ENCODE peak calls at places on chromosomes 11 and 22, in eight cellular contexts. X, K, G, C, P, O, J and I are unnamed samples.

GRCh38 chr11:128304666-128305485 is 282.5 kb downstream of the ETS1 start:
- DNase-seq in X (no peak), K (no peak), G (no peak), C (no peak), P (no peak), O (no peak), J (no peak), I (no peak)

GRCh38 chr11:102843474-102843873 is at the start of gene MMP3:
- DNase-seq in X (no peak), K (no peak), G (no peak), C (peak; percentile 10), P (no peak), O (no peak), J (no peak), I (no peak)

GRCh38 chr11:119368121-119369034 is 13.1 kb downstream of the USP2 start:
- DNase-seq in X (peak; percentile 73), K (no peak), G (peak; percentile 72), C (peak; percentile 34), P (no peak), O (peak; percentile 83), J (no peak), I (peak; percentile 83)

GRCh38 chr11:2196970-2197770 is 25.6 kb upstream of the TH start:
- DNase-seq in X (peak; percentile 80), K (peak; percentile 41), G (no peak), C (peak; percentile 38), P (peak; percentile 73), O (peak; percentile 13), J (peak; percentile 19), I (peak; percentile 76)

GRCh38 chr11:8832571-8833260 is 78.3 kb upstream of the AKIP1 start:
- DNase-seq in X (peak; percentile 77), K (no peak), G (no peak), C (peak; percentile 83), P (no peak), O (no peak), J (no peak), I (no peak)

GRCh38 chr11:1486054-1486825 is at the start of gene MOB2:
- DNase-seq in X (no peak), K (no peak), G (peak; percentile 96), C (peak; percentile 4), P (no peak), O (no peak), J (no peak), I (peak; percentile 50)

GRCh38 chr11:32034149-32034548 is 56.7 kb upstream of the RCN1 start:
- DNase-seq in X (no peak), K (no peak), G (no peak), C (peak; percentile 96), P (no peak), O (no peak), J (no peak), I (no peak)

GRCh38 chr11:4727171-4727570 is 22.6 kb downstream of the MMP26 start:
- DNase-seq in X (no peak), K (no peak), G (no peak), C (no peak), P (no peak), O (no peak), J (no peak), I (no peak)

GRCh38 chr22:46707305-46707704 is 30.7 kb downstream of the CERK start:
- DNase-seq in X (no peak), K (no peak), G (no peak), C (no peak), P (no peak), O (no peak), J (no peak), I (no peak)

GRCh38 chr11:118488480-118489109 is 38.7 kb upstream of the TTC36 start:
- DNase-seq in X (peak; percentile 62), K (peak; percentile 30), G (peak; percentile 73), C (peak; percentile 83), P (peak; percentile 78), O (peak; percentile 27), J (peak; percentile 7), I (peak; percentile 61)

GRCh38 chr11:15810079-15810478 is 546.3 kb downstream of the SOX6 start:
- DNase-seq in X (no peak), K (no peak), G (no peak), C (no peak), P (no peak), O (no peak), J (no peak), I (no peak)

GRCh38 chr11:15905334-15905733 is 451.0 kb downstream of the SOX6 start:
- DNase-seq in X (no peak), K (no peak), G (no peak), C (no peak), P (no peak), O (no peak), J (no peak), I (no peak)

GRCh38 chr11:283405-284080 is 5.3 kb downstream of the NLRP6 start:
- DNase-seq in X (no peak), K (no peak), G (peak; percentile 34), C (no peak), P (peak; percentile 21), O (no peak), J (no peak), I (no peak)

GRCh38 chr11:14026961-14027360 is 64.4 kb downstream of the SPON1 start:
- DNase-seq in X (no peak), K (no peak), G (no peak), C (peak; percentile 48), P (no peak), O (no peak), J (no peak), I (peak; percentile 61)

GRCh38 chr11:14029971-14030531 is 67.5 kb downstream of the SPON1 start:
- DNase-seq in X (peak; percentile 56), K (no peak), G (peak; percentile 85), C (peak; percentile 81), P (no peak), O (no peak), J (peak; percentile 59), I (peak; percentile 65)

GRCh38 chr11:14029415-14029814 is 66.9 kb downstream of the SPON1 start:
- DNase-seq in X (no peak), K (no peak), G (no peak), C (no peak), P (no peak), O (no peak), J (no peak), I (no peak)
- H3K27ac ChIP-seq in X (no peak overlapping the region), K (no peak overlapping the region), G (peak overlapping the region; percentile 20), C (peak overlapping the region; percentile 74), P (no peak overlapping the region), O (no peak overlapping the region), J (peak overlapping the region; percentile 76), I (no peak overlapping the region)

GRCh38 chr11:78257654-78258053 is 68.9 kb downstream of the USP35 start:
- DNase-seq in X (no peak), K (no peak), G (no peak), C (no peak), P (no peak), O (no peak), J (no peak), I (no peak)

GRCh38 chr11:78259777-78260470 is 71.2 kb downstream of the USP35 start:
- DNase-seq in X (no peak), K (no peak), G (no peak), C (no peak), P (no peak), O (no peak), J (no peak), I (no peak)

GRCh38 chr11:78254263-78254662 is 65.5 kb downstream of the USP35 start:
- DNase-seq in X (no peak), K (no peak), G (no peak), C (no peak), P (no peak), O (no peak), J (no peak), I (no peak)

GRCh38 chr11:78255919-78256318 is 67.2 kb downstream of the USP35 start:
- DNase-seq in X (no peak), K (no peak), G (no peak), C (no peak), P (no peak), O (no peak), J (no peak), I (no peak)

GRCh38 chr11:78256962-78257361 is 68.2 kb downstream of the USP35 start:
- DNase-seq in X (no peak), K (no peak), G (peak; percentile 92), C (peak; percentile 92), P (no peak), O (peak; percentile 26), J (peak; percentile 66), I (peak; percentile 84)
- H3K27ac ChIP-seq in X (no peak overlapping the region), K (no peak overlapping the region), G (peak overlapping the region; percentile 71), C (no peak overlapping the region), P (no peak overlapping the region), O (peak overlapping the region; percentile 29), J (peak overlapping the region; percentile 64), I (peak overlapping the region; percentile 66)

DNA sequence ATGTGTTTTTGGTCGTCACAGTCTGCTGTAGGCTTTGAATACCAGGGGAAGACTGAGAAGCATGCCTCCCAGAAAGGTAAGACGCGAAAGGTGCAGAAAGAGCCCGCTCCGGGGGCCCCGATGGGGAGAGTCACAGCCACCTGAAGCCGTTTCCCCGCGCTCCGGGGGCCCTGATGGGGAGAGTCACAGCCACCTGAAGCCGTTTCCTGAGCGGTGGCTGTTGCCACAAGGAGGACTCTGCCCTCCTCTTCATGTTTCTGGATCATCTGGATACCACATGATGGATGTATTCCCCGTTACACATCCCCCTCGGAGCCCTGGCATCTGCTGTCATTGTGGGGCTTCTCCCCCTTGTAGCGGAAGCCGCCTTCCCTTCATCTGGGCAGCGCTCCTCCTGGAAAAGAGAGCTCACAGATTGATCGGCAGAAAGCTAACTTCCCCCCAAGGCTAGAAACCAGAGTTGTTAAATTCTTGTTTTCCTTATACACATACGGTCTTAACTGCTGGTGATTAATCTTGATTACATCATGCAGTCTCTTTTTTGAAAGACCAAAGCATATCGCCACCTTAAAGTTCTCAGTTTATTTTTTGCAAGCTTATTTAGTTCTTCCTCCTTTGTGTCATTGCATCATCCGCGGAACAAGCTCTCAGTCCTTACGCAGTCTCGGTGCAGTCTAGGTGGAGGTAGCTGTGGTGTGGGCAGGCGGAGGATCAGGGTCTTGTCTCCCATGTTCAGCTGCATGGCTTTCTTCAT is 17.5 kb downstream of the CTTN start:
- DNase-seq in X (no peak), K (no peak), G (no peak), C (peak; percentile 22), P (no peak), O (no peak), J (no peak), I (no peak)
- H3K27ac ChIP-seq in X (peak overlapping the region; percentile 47), K (no peak overlapping the region), G (no peak overlapping the region), C (peak overlapping the region; percentile 19), P (no peak overlapping the region), O (no peak overlapping the region), J (no peak overlapping the region), I (no peak overlapping the region)

DNA sequence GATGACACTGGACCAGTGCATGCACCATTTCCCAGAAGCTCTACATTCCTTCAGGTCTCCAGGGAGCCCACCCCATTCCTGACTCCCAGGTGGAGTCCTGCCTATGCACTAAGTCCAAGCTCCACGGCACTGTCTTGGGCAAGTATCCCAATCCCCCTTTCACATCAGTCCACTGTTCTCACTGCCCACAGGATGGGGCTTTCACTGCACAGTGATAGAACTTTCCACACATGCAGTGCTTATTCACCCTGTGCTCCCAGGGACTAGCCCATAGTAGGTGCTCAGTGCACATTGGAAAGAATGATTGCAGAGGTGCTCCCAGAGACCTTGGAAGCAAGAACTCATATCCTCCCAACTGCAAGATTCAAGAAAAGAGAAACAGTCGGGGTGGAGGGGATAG is 6.4 kb downstream of the MS4A10 start:
- DNase-seq in X (no peak), K (no peak), G (no peak), C (no peak), P (no peak), O (no peak), J (no peak), I (no peak)
- H3K27ac ChIP-seq in X (no peak overlapping the region), K (no peak overlapping the region), G (no peak overlapping the region), C (no peak overlapping the region), P (no peak overlapping the region), O (no peak overlapping the region), J (no peak overlapping the region), I (no peak overlapping the region)